ENCODE peak calls at places on chromosomes 6 and 20, in four cellular contexts. One of them, this sample, is unnamed.

GRCh38 chr6:156279306-156279969 is 497.7 kb upstream of the ARID1B start:
- DNase-seq in K562: no peak
- DNase-seq in H1: no peak
- DNase-seq in GM12878: peak; percentile 28
- DNase-seq in this sample: no peak

GRCh38 chr6:122651604-122652003 is 41.4 kb downstream of the PKIB start:
- DNase-seq in GM12878: no peak
- DNase-seq in H1: no peak
- DNase-seq in K562: no peak
- DNase-seq in this sample: no peak

GRCh38 chr20:11170025-11170424 is 496.2 kb upstream of the JAG1 start:
- DNase-seq in H1: no peak
- DNase-seq in GM12878: no peak
- DNase-seq in K562: no peak
- DNase-seq in this sample: no peak

GRCh38 chr20:34512266-34512954 is 3.8 kb upstream of the DYNLRB1 start:
- DNase-seq in GM12878: no peak
- DNase-seq in K562: no peak
- DNase-seq in H1: no peak
- DNase-seq in this sample: no peak

GRCh38 chr6:140985679-140986275 is 1146.9 kb upstream of the GJE1 start:
- DNase-seq in H1: no peak
- DNase-seq in GM12878: no peak
- DNase-seq in K562: no peak
- DNase-seq in this sample: no peak

GRCh38 chr20:34824861-34825529 is 456 bp downstream of the NCOA6 start:
- DNase-seq in GM12878: no peak
- DNase-seq in H1: peak; percentile 87
- DNase-seq in K562: no peak
- DNase-seq in this sample: peak; percentile 2

GRCh38 chr20:38373231-38373867 is 27.1 kb downstream of the LBP start:
- DNase-seq in H1: no peak
- DNase-seq in K562: no peak
- DNase-seq in GM12878: no peak
- DNase-seq in this sample: no peak

GRCh38 chr6:148516116-148517016 is 173.7 kb downstream of the SASH1 start:
- DNase-seq in K562: no peak
- DNase-seq in H1: no peak
- DNase-seq in GM12878: no peak
- DNase-seq in this sample: no peak

GRCh38 chr6:24699521-24700359 is 19.2 kb downstream of the C6orf62 start:
- DNase-seq in GM12878: no peak
- DNase-seq in K562: no peak
- DNase-seq in H1: no peak
- DNase-seq in this sample: no peak

GRCh38 chr6:5439749-5440148 is 178.4 kb downstream of the FARS2 start:
- DNase-seq in K562: no peak
- DNase-seq in GM12878: no peak
- DNase-seq in H1: no peak
- DNase-seq in this sample: no peak

GRCh38 chr6:40912158-40912946 is 126.7 kb downstream of the UNC5CL start:
- DNase-seq in GM12878: peak; percentile 19
- DNase-seq in K562: peak; percentile 72
- DNase-seq in H1: no peak
- DNase-seq in this sample: no peak

GRCh38 chr6:110140650-110141049 is 38.8 kb downstream of the WASF1 start:
- DNase-seq in H1: no peak
- DNase-seq in K562: no peak
- DNase-seq in GM12878: no peak
- DNase-seq in this sample: peak; percentile 52

GRCh38 chr6:36893976-36894932 is 8.5 kb downstream of the C6orf89 start:
- DNase-seq in GM12878: no peak
- DNase-seq in K562: no peak
- DNase-seq in H1: no peak
- DNase-seq in this sample: no peak

GRCh38 chr6:34143884-34144580 is 1.9 kb downstream of the GRM4 start:
- DNase-seq in GM12878: no peak
- DNase-seq in K562: peak; percentile 90
- DNase-seq in H1: peak; percentile 88
- DNase-seq in this sample: no peak

GRCh38 chr6:42264852-42265390 is 47.3 kb upstream of the MRPS10 start:
- DNase-seq in GM12878: no peak
- DNase-seq in H1: no peak
- DNase-seq in K562: no peak
- DNase-seq in this sample: no peak
- TF ChIP-seq EGR1 in GM12878: no peak
- TF ChIP-seq EGR1 in H1: no peak
- TF ChIP-seq EGR1 in K562: no peak
- TF ChIP-seq EGR1 in this sample: no peak

DNA sequence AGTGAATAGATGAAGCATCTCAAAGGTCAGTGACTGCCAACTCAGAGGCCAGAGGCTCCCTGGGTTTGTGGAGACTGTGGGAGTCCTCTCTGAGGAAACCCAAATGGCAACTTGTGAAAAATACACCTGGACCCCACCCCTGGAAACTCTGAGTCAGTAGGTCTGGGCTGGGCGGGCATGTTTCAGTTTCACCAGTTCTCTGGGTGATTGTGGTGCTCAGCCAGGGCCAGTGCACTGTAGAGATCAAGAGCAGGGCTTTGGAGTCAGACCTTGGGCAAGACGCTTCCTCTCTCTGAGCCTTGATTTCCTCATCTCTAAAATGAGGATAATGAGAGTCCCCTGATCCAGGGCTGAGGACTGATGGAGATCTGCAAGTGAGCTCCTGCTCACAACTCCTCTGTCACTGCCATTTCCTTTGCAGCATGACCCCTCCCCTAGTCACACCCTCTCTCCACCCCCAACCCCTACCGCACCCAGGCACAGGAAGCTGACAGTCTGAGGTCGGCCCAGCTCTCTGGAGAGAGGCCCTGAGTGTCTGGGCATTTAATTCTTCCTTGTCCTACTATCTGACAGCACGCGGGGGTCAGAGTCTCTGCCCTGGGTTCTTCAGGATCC is 5.1 kb downstream of the DEF6 start:
- DNase-seq in GM12878: peak; percentile 77
- DNase-seq in K562: peak; percentile 75
- DNase-seq in H1: peak; percentile 64
- DNase-seq in this sample: peak; percentile 31
- H3K4me3 ChIP-seq in GM12878: peak overlapping the region; percentile 63
- H3K4me3 ChIP-seq in K562: no peak overlapping the region
- H3K4me3 ChIP-seq in H1: no peak overlapping the region
- H3K4me3 ChIP-seq in this sample: no peak overlapping the region

DNA sequence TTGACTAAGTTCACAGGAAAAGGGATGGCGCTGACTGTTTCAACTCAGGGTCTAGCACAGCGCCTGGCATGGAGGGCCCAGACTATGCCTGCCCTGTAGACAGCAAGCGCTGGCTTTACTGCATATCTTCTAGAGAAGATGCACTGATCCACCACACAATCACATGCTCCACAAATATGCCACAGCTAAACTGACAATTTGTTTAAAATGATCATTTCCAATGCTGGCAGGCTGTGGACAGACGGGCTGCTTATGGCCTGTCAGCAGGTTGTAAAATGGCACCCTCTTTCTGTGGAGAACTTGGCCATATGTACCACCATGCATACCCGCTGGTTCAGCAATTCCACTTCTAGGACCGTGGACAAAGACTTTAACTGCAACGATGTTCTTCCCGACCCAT is 40.9 kb downstream of the STAU1 start:
- DNase-seq in H1: no peak
- DNase-seq in GM12878: no peak
- DNase-seq in K562: no peak
- DNase-seq in this sample: no peak
- TF ChIP-seq EGR1 in H1: no peak
- TF ChIP-seq EGR1 in GM12878: no peak
- TF ChIP-seq EGR1 in K562: no peak
- TF ChIP-seq EGR1 in this sample: no peak

GRCh38 chr20:57388953-57389694 is 2.1 kb upstream of the RBM38 start:
- DNase-seq in H1: peak; percentile 81
- DNase-seq in GM12878: no peak
- DNase-seq in K562: peak; percentile 90
- DNase-seq in this sample: peak; percentile 26
- H3K4me3 ChIP-seq in H1: peak overlapping the region; percentile 39
- H3K4me3 ChIP-seq in GM12878: peak overlapping the region; percentile 70
- H3K4me3 ChIP-seq in K562: peak overlapping the region; percentile 22
- H3K4me3 ChIP-seq in this sample: peak overlapping the region; percentile 50

DNA sequence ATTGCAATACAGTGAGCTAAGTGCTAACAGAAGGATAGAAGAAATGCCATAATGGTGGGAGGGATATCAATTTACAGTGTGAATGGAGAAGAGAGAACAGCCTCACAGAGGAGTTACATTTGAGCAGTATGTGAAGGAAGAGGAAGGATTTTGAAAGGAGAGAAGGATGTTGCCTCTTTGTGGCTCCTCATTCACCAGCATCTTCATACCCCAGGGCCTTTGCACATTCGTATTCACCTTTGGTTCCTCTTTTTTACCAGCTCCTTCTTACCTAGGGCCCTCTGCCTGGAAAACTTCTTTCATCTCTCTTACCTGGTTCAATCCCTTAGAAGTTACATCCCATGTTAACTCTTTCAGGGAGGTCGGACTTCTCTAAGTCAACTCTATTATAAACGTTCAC is 341.6 kb downstream of the PRL start:
- DNase-seq in K562: no peak
- DNase-seq in H1: no peak
- DNase-seq in GM12878: no peak
- DNase-seq in this sample: no peak
- TF ChIP-seq EGR1 in K562: no peak
- TF ChIP-seq EGR1 in H1: no peak
- TF ChIP-seq EGR1 in GM12878: no peak
- TF ChIP-seq EGR1 in this sample: no peak

This sample was measured in HCT116.